ENCODE peak calls at places on chromosome 5, in four cellular contexts. Y, H, Q and A are unnamed samples.
A peak's percentile ranks its signal among the peaks of the same experiment; 100 is the strongest.

GRCh38 chr5:168851902-168852321 is 272.7 kb upstream of the PANK3 start:
- DNase-seq in Q (peak; percentile 87), H (no peak), Y (peak; percentile 20), A (no peak)

GRCh38 chr5:135553688-135554462 is 18.1 kb upstream of the NEUROG1 start:
- DNase-seq in Y (peak; percentile 75), H (no peak), Q (peak; percentile 47), A (peak; percentile 69)

GRCh38 chr5:57172466-57172961 is 1.3 kb upstream of the GPBP1 start:
- DNase-seq in H (no peak), Y (no peak), Q (peak; percentile 39), A (no peak)

GRCh38 chr5:81838307-81838906 is 87.5 kb upstream of the SSBP2 start:
- DNase-seq in Y (peak; percentile 83), Q (peak; percentile 37), H (no peak), A (peak; percentile 45)

GRCh38 chr5:153797484-153797883 is 241.2 kb downstream of the FAM114A2 start:
- DNase-seq in H (no peak), Q (no peak), Y (no peak), A (no peak)

GRCh38 chr5:172498431-172499129 is 44.3 kb upstream of the SH3PXD2B start:
- DNase-seq in Y (no peak), H (no peak), Q (no peak), A (no peak)

GRCh38 chr5:179819296-179820126 is 1.2 kb upstream of the SQSTM1 start:
- DNase-seq in Y (peak; percentile 94), H (peak; percentile 91), Q (peak; percentile 77), A (peak; percentile 47)

GRCh38 chr5:9431496-9432258 is 114.2 kb downstream of the SEMA5A start:
- DNase-seq in Q (peak; percentile 82), Y (no peak), H (no peak), A (no peak)

GRCh38 chr5:60161340-60161934 is 267.9 kb upstream of the PDE4D start:
- DNase-seq in Y (peak; percentile 51), H (no peak), Q (peak; percentile 11), A (no peak)

GRCh38 chr5:132388244-132389050 is 18.9 kb downstream of the SLC22A5 start:
- DNase-seq in H (no peak), Q (peak; percentile 79), Y (no peak), A (no peak)

GRCh38 chr5:65837139-65837538 is 89.2 kb upstream of the ERBIN start:
- DNase-seq in Y (no peak), Q (no peak), H (no peak), A (no peak)

GRCh38 chr5:58150936-58151335 is 308.9 kb downstream of the PLK2 start:
- DNase-seq in H (no peak), Y (no peak), Q (no peak), A (no peak)

GRCh38 chr5:118557103-118557805 is 431.1 kb downstream of the DTWD2 start:
- DNase-seq in Y (peak; percentile 8), Q (no peak), H (no peak), A (no peak)

GRCh38 chr5:1438871-1439270 is 6.4 kb downstream of the SLC6A3 start:
- DNase-seq in Q (no peak), H (no peak), Y (no peak), A (no peak)

GRCh38 chr5:113233606-113234005 is 201.2 kb downstream of the TSSK1B start:
- DNase-seq in H (no peak), Y (no peak), Q (no peak), A (peak; percentile 73)

GRCh38 chr5:82174128-82174918 is 103.8 kb downstream of the RPS23 start:
- DNase-seq in Q (peak; percentile 18), H (peak; percentile 63), Y (peak; percentile 85), A (peak; percentile 79)

GRCh38 chr5:56095579-56096102 is 100.9 kb upstream of the IL6ST start:
- DNase-seq in Y (no peak), H (no peak), Q (no peak), A (no peak)

GRCh38 chr5:10452768-10453331 is 11.2 kb downstream of the ROPN1L start:
- DNase-seq in Q (peak; percentile 89), Y (peak; percentile 89), H (no peak), A (peak; percentile 56)

GRCh38 chr5:171984748-171985419 is 21.6 kb downstream of the FBXW11 start:
- DNase-seq in Q (peak; percentile 30), H (no peak), Y (peak; percentile 46), A (no peak)

GRCh38 chr5:142492781-142493281 is 168.0 kb upstream of the SPRY4 start:
- DNase-seq in Q (no peak), H (no peak), Y (no peak), A (no peak)

GRCh38 chr5:88542786-88543185 is 274.1 kb upstream of the TMEM161B start:
- DNase-seq in Q (no peak), Y (no peak), H (no peak), A (no peak)

GRCh38 chr5:36398137-36398536 is 96.4 kb upstream of the RANBP3L start:
- DNase-seq in Y (peak; percentile 72), Q (no peak), H (no peak), A (no peak)

GRCh38 chr5:24510523-24510988 is 134.2 kb downstream of the CDH10 start:
- DNase-seq in H (no peak), Y (no peak), Q (no peak), A (no peak)

GRCh38 chr5:81787843-81788242 is 36.9 kb upstream of the SSBP2 start:
- DNase-seq in H (no peak), Y (peak; percentile 65), Q (no peak), A (no peak)

GRCh38 chr5:93990504-93991085 is 249.2 kb upstream of the POU5F2 start:
- DNase-seq in Q (no peak), H (no peak), Y (peak; percentile 71), A (no peak)

GRCh38 chr5:37810311-37810710 is 29.5 kb downstream of the GDNF start:
- DNase-seq in Y (no peak), Q (peak; percentile 39), H (no peak), A (no peak)

GRCh38 chr5:108634251-108634950 is 113.3 kb upstream of the FER start:
- DNase-seq in Y (no peak), H (no peak), Q (no peak), A (no peak)

GRCh38 chr5:146050061-146050460 is 55.3 kb downstream of the PLAC8L1 start:
- DNase-seq in Q (no peak), H (no peak), Y (no peak), A (no peak)

GRCh38 chr5:115873392-115873791 is 31.7 kb downstream of the AP3S1 start:
- DNase-seq in H (no peak), Q (peak; percentile 33), Y (no peak), A (no peak)

GRCh38 chr5:112935675-112936074 is 13.6 kb upstream of the REEP5 start:
- DNase-seq in H (no peak), Q (no peak), Y (no peak), A (no peak)

GRCh38 chr5:93280518-93280917 is 300.5 kb downstream of the NR2F1-AS1 start:
- DNase-seq in Q (no peak), Y (no peak), H (no peak), A (no peak)

GRCh38 chr5:74275204-74275992 is 365.1 kb downstream of the ENC1 start:
- DNase-seq in Q (peak; percentile 90), Y (no peak), H (no peak), A (no peak)

GRCh38 chr5:93622240-93622885 is 39.3 kb downstream of the NR2F1 start:
- DNase-seq in Y (peak; percentile 92), Q (peak; percentile 17), H (no peak), A (no peak)

GRCh38 chr5:39455645-39456044 is 30.9 kb upstream of the DAB2 start:
- DNase-seq in Y (no peak), Q (no peak), H (no peak), A (no peak)
- H3K27ac ChIP-seq in Y (no peak overlapping the region), Q (no peak overlapping the region), H (no peak overlapping the region), A (no peak overlapping the region)

GRCh38 chr5:139668924-139669680 is 21.0 kb downstream of the CXXC5 start:
- DNase-seq in Y (no peak), H (no peak), Q (no peak), A (no peak)
- H3K4me3 ChIP-seq in Y (no peak overlapping the region), H (peak overlapping the region; percentile 67), Q (no peak overlapping the region), A (no peak overlapping the region)

GRCh38 chr5:167565555-167565954 is 725.9 kb upstream of the WWC1 start:
- DNase-seq in Q (peak; percentile 20), H (no peak), Y (peak; percentile 64), A (no peak)
- H3K27me3 ChIP-seq in Q (no peaks in the 10 kb centered on the region), H (no peaks in the 10 kb centered on the region), Y (no peaks in the 10 kb centered on the region), A (no peaks in the 10 kb centered on the region)

GRCh38 chr5:139663752-139664151 is 15.6 kb downstream of the CXXC5 start:
- DNase-seq in Q (no peak), H (no peak), Y (no peak), A (no peak)
- H3K27ac ChIP-seq in Q (no peak overlapping the region), H (peak overlapping the region; percentile 98), Y (no peak overlapping the region), A (no peak overlapping the region)

GRCh38 chr5:40909723-40910122 is 426 bp downstream of the C7 start:
- DNase-seq in Y (no peak), Q (no peak), H (no peak), A (no peak)
- H3K4me3 ChIP-seq in Y (no peak overlapping the region), Q (no peak overlapping the region), H (no peak overlapping the region), A (no peak overlapping the region)

GRCh38 chr5:178429156-178429468 is 161.1 kb downstream of the COL23A1 start:
- DNase-seq in Y (no peak), Q (no peak), H (no peak), A (no peak)

GRCh38 chr5:178430187-178431062 is 159.8 kb downstream of the COL23A1 start:
- DNase-seq in Y (no peak), H (no peak), Q (no peak), A (no peak)

GRCh38 chr5:178431063-178431776 is 159.0 kb downstream of the COL23A1 start:
- DNase-seq in Y (no peak), Q (no peak), H (no peak), A (no peak)

GRCh38 chr5:178428341-178429155 is 161.6 kb downstream of the COL23A1 start:
- DNase-seq in H (peak; percentile 92), Y (no peak), Q (no peak), A (no peak)

DNA sequence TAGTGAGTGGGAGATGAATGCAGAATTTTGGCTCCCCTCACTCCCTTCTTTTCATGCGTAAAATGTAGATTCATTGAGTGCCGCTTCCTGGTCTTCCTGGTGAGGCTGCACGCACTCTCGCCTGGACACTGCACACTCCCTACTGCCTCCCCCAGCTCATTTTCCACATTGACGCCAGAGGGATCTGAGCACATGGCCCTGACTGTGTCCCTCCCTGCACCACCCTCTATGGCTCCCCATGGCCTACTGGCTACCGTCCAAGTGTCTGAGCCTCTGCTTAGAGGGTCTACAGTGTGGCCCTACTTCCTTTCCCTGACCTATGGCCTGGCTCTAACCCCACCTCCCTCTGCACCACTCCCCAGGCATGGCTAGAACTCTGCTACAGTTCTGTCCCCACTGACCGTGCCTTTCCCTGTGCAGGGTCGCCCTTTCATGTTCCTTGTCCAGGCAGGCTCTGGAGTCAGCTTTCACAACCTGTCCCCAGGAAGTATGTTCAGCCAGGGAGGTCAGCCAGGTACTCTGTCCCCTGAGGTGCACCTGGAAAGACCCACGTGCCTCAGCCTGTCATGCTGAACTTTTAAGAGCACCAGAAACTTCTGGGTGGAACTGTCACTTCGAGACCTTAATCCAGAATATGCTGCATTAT is 160.5 kb downstream of the COL23A1 start:
- DNase-seq in H (no peak), Q (no peak), Y (no peak), A (no peak)
- H3K27me3 ChIP-seq in H (no peaks in the 10 kb centered on the region), Q (no peaks in the 10 kb centered on the region), Y (no peaks in the 10 kb centered on the region), A (no peaks in the 10 kb centered on the region)

GRCh38 chr5:150625831-150626746 is 14.4 kb upstream of the SYNPO start:
- DNase-seq in Q (no peak), Y (no peak), H (peak; percentile 48), A (no peak)

GRCh38 chr5:150624334-150625163 is 15.9 kb upstream of the SYNPO start:
- DNase-seq in Y (no peak), H (peak; percentile 77), Q (no peak), A (no peak)

GRCh38 chr5:150623878-150624216 is 16.6 kb upstream of the SYNPO start:
- DNase-seq in Q (no peak), H (peak; percentile 46), Y (no peak), A (no peak)

GRCh38 chr5:150626853-150627276 is 13.6 kb upstream of the SYNPO start:
- DNase-seq in H (peak; percentile 76), Y (no peak), Q (no peak), A (no peak)

GRCh38 chr5:150625164-150625535 is 15.3 kb upstream of the SYNPO start:
- DNase-seq in Y (no peak), H (peak; percentile 92), Q (no peak), A (no peak)
- H3K27ac ChIP-seq in Y (no peak overlapping the region), H (peak overlapping the region; percentile 97), Q (no peak overlapping the region), A (no peak overlapping the region)